ENCODE peak calls at places on chromosomes 11 and 22, in six cellular contexts. X is astrocyte of the cerebellum; I is fibroblast of mammary gland; F is activated CD8-positive, alpha-beta T cell treated with anti-CD3 and anti-CD28 coated beads for 36 hours; R is kidney; W is bronchial epithelial cell. U is an unnamed sample.

GRCh38 chr11:13440100-13440855 is 22.7 kb downstream of the BTBD10 start:
- DNase-seq in F (peak; percentile 7), W (peak; percentile 93), R (no peak), I (peak; percentile 96), X (peak; percentile 85), U (peak; percentile 73)

GRCh38 chr11:74612877-74613276 is 20.5 kb downstream of the POLD3 start:
- DNase-seq in F (no peak), W (no peak), X (no peak), I (no peak), R (no peak), U (no peak)

GRCh38 chr11:120131941-120132644 is 5.8 kb downstream of the TRIM29 start:
- DNase-seq in I (no peak), R (peak; percentile 76), W (peak; percentile 78), X (no peak), F (no peak), U (no peak)

GRCh38 chr22:19981171-19981960 is 35.3 kb downstream of the ARVCF start:
- DNase-seq in W (no peak), X (no peak), R (peak; percentile 75), F (no peak), I (no peak), U (no peak)

GRCh38 chr11:99519095-99519494 is 498.3 kb downstream of the CNTN5 start:
- DNase-seq in I (no peak), X (no peak), F (no peak), W (no peak), R (no peak), U (no peak)

GRCh38 chr11:38530226-38530625 is 1932.2 kb upstream of the RAG2 start:
- DNase-seq in F (no peak), I (no peak), W (no peak), R (no peak), X (no peak), U (no peak)

GRCh38 chr11:2251138-2251537 is 19.2 kb downstream of the ASCL2 start:
- DNase-seq in I (no peak), W (no peak), F (no peak), R (no peak), X (no peak), U (no peak)

GRCh38 chr11:102794382-102794781 is 3.6 kb downstream of the MMP1 start:
- DNase-seq in W (peak; percentile 35), F (peak; percentile 60), R (no peak), I (peak; percentile 41), X (no peak), U (no peak)

GRCh38 chr11:34425863-34426262 is 12.9 kb upstream of the CAT start:
- DNase-seq in I (peak; percentile 78), W (no peak), F (no peak), X (no peak), R (no peak), U (no peak)

GRCh38 chr22:19523240-19524169 is 705 bp downstream of the CLDN5 start:
- DNase-seq in F (peak; percentile 26), R (no peak), W (no peak), X (no peak), I (peak; percentile 21), U (no peak)

GRCh38 chr11:35223429-35223828 is 84.5 kb downstream of the CD44 start:
- DNase-seq in X (peak; percentile 32), R (peak; percentile 66), I (peak; percentile 63), F (no peak), W (no peak), U (peak; percentile 69)

GRCh38 chr11:49202287-49202976 is 6.0 kb downstream of the FOLH1 start:
- DNase-seq in F (no peak), W (no peak), R (no peak), X (no peak), I (no peak), U (no peak)

GRCh38 chr11:18768472-18768901 is 23.1 kb downstream of the PTPN5 start:
- DNase-seq in F (peak; percentile 58), R (peak; percentile 22), W (peak; percentile 49), I (no peak), X (no peak), U (no peak)

GRCh38 chr11:18761741-18762140 is 29.9 kb downstream of the PTPN5 start:
- DNase-seq in R (no peak), W (no peak), I (no peak), F (no peak), X (no peak), U (no peak)

GRCh38 chr11:18769802-18770456 is 21.7 kb downstream of the PTPN5 start:
- DNase-seq in F (peak; percentile 12), I (no peak), X (no peak), W (no peak), R (peak; percentile 10), U (no peak)

GRCh38 chr11:18766015-18766414 is 25.6 kb downstream of the PTPN5 start:
- DNase-seq in R (no peak), X (no peak), F (no peak), I (no peak), W (no peak), U (no peak)

GRCh38 chr11:18765554-18765953 is 26.0 kb downstream of the PTPN5 start:
- DNase-seq in F (no peak), I (peak; percentile 44), W (no peak), X (no peak), R (peak; percentile 26), U (no peak)
- TF ChIP-seq CTCF in F (no peak), I (no peak), W (no peak), X (no peak), R (no peak), U (no peak)

GRCh38 chr22:42368379-42369249 is 63.6 kb downstream of the NFAM1 start:
- DNase-seq in R (peak; percentile 86), I (no peak), F (peak; percentile 30), X (no peak), W (no peak), U (no peak)

GRCh38 chr22:42369250-42370041 is 62.8 kb downstream of the NFAM1 start:
- DNase-seq in I (peak; percentile 81), F (peak; percentile 90), W (peak; percentile 81), R (peak; percentile 98), X (peak; percentile 65), U (peak; percentile 66)

GRCh38 chr22:42365942-42366660 is 66.1 kb downstream of the NFAM1 start:
- DNase-seq in W (no peak), R (no peak), F (no peak), X (no peak), I (no peak), U (no peak)

GRCh38 chr22:42366815-42367581 is 65.2 kb downstream of the NFAM1 start:
- DNase-seq in F (no peak), R (no peak), W (no peak), I (no peak), X (no peak), U (no peak)

GRCh38 chr22:42367980-42368378 is 64.2 kb downstream of the NFAM1 start:
- DNase-seq in F (no peak), W (no peak), I (no peak), X (no peak), R (no peak), U (no peak)
- TF ChIP-seq CTCF in F (no peak), W (no peak), I (no peak), X (no peak), R (no peak), U (no peak)

GRCh38 chr22:32127904-32128303 is 31.2 kb downstream of the C22orf42 start:
- DNase-seq in X (no peak), I (no peak), F (no peak), W (no peak), R (no peak), U (no peak)
- TF ChIP-seq CTCF in X (no peak), I (no peak), F (no peak), W (no peak), R (no peak), U (no peak)

DNA sequence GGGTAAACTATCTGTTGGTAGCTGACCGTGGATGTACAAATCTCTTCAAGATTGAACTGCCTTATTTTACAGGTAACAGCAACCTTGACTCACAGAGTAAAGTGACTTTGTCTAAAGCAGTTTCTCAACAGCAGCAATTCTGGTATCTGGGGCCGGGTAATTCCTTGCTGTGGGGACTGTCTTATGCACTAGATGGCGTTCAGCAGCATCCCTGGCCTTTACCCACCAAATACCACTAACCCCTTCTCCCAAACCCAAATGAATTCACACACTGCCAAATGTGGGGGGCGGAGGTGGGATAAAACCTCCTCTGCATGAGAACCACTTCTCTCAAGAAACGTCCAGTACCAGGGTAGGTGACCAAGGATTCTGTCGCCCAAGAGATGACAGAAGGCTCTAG is 1.7 kb upstream of the INCENP start:
- DNase-seq in F (no peak), R (no peak), X (no peak), W (peak; percentile 2), I (no peak), U (no peak)
- TF ChIP-seq CTCF in F (no peak), R (no peak), X (peak; percentile 23), W (no peak), I (no peak), U (peak; percentile 1)

GRCh38 chr22:28813772-28814518 is 13.6 kb upstream of the XBP1 start:
- DNase-seq in R (peak; percentile 59), X (no peak), I (no peak), W (no peak), F (no peak), U (no peak)
- TF ChIP-seq CTCF in R (no peak), X (no peak), I (no peak), W (no peak), F (no peak), U (no peak)

DNA sequence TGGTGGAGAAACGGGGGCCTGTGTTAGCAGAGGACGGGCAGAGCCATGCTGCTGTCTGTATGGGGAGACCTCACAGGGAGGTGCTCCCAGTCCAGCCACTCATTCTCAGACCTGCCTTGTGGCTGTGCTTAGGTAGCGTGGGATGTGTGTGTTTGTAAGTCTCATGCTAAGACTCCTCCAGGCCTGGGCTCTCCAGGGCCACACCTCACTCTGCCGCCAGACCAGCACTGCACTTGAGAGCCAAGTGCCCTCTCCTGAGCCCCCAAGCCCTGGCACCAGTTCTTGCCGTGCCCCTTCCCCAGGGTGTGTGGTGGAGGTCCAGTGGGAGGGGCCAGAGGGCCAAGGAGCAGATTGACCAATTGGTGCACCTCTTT is 108.8 kb downstream of the BCR start:
- DNase-seq in F (no peak), X (no peak), W (no peak), R (no peak), I (no peak), U (no peak)
- TF ChIP-seq CTCF in F (no peak), X (no peak), W (no peak), R (no peak), I (no peak), U (no peak)

GRCh38 chr11:28472904-28473303 is 364.7 kb downstream of the METTL15 start:
- DNase-seq in R (no peak), W (no peak), F (no peak), X (no peak), I (no peak), U (no peak)

GRCh38 chr11:28464252-28464867 is 356.2 kb downstream of the METTL15 start:
- DNase-seq in R (no peak), I (peak; percentile 66), F (no peak), W (peak; percentile 48), X (peak; percentile 12), U (peak; percentile 56)

GRCh38 chr11:28466506-28466905 is 358.3 kb downstream of the METTL15 start:
- DNase-seq in I (no peak), X (no peak), F (no peak), W (no peak), R (no peak), U (no peak)

GRCh38 chr11:28476053-28476452 is 367.9 kb downstream of the METTL15 start:
- DNase-seq in F (no peak), W (no peak), X (peak; percentile 19), R (no peak), I (no peak), U (no peak)

GRCh38 chr11:28470180-28470579 is 362.0 kb downstream of the METTL15 start:
- DNase-seq in F (no peak), X (no peak), I (no peak), R (no peak), W (no peak), U (no peak)
- TF ChIP-seq CTCF in F (no peak), X (no peak), I (no peak), R (no peak), W (no peak), U (no peak)